ENCODE peak calls at places on chromosome 4, in eight cellular contexts. E is A549, N is transverse colon, R is left lung, W is fibroblast of lung, H is GM23338, C is astrocyte of the cerebellum, Z is fibroblast of pulmonary artery. X is an unnamed sample.

GRCh38 chr4:73086095-73086869 is 16.8 kb upstream of the COX18 start:
- DNase-seq in E (no peak), N (no peak), R (no peak), W (no peak), H (no peak), C (no peak), Z (no peak), X (no peak)

GRCh38 chr4:53098681-53099121 is 236.6 kb downstream of the RASL11B start:
- DNase-seq in E (no peak), N (no peak), R (no peak), W (peak), H (no peak), C (no peak), Z (peak), X (peak)

GRCh38 chr4:74481891-74482609 is 37.1 kb downstream of the AREG start:
- DNase-seq in E (no peak), N (no peak), R (no peak), W (no peak), H (no peak), C (no peak), Z (no peak), X (no peak)

GRCh38 chr4:76690091-76690905 is 207.6 kb downstream of the SOWAHB start:
- DNase-seq in E (peak), N (peak), R (no peak), W (no peak), H (peak), C (no peak), Z (no peak), X (peak)

GRCh38 chr4:65437102-65437501 is 233.2 kb downstream of the EPHA5 start:
- DNase-seq in E (no peak), N (no peak), R (no peak), W (peak), H (no peak), C (peak), Z (peak), X (no peak)

GRCh38 chr4:66178901-66179300 is 508.6 kb upstream of the EPHA5 start:
- DNase-seq in E (peak), N (no peak), R (no peak), W (peak), H (peak), C (peak), Z (peak), X (no peak)

GRCh38 chr4:128461300-128462103 is 173.9 kb upstream of the PGRMC2 start:
- DNase-seq in E (peak), N (no peak), R (no peak), W (peak), H (no peak), C (peak), Z (peak), X (peak)

GRCh38 chr4:75542824-75543223 is 13.0 kb upstream of the ODAPH start:
- DNase-seq in E (peak), N (no peak), R (no peak), W (peak), H (no peak), C (peak), Z (peak), X (peak)

GRCh38 chr4:77052352-77052751 is 23.4 kb downstream of the CCNI start:
- DNase-seq in E (peak), N (peak), R (peak), W (peak), H (peak), C (no peak), Z (peak), X (peak)

GRCh38 chr4:1116837-1117236 is 3.5 kb upstream of the RNF212 start:
- DNase-seq in E (no peak), N (no peak), R (no peak), W (peak), H (no peak), C (peak), Z (no peak), X (no peak)

GRCh38 chr4:113446019-113446418 is 315.5 kb downstream of the CAMK2D start:
- DNase-seq in E (peak), N (no peak), R (no peak), W (peak), H (no peak), C (no peak), Z (peak), X (peak)

GRCh38 chr4:68466751-68467150 is 19.5 kb downstream of the TMPRSS11E start:
- DNase-seq in E (no peak), N (no peak), R (no peak), W (peak), H (no peak), C (no peak), Z (no peak), X (no peak)

GRCh38 chr4:34854451-34854850 is 1389.9 kb downstream of the ARAP2 start:
- DNase-seq in E (no peak), N (no peak), R (no peak), W (no peak), H (no peak), C (no peak), Z (no peak), X (no peak)

GRCh38 chr4:120066525-120067333 is at the start of gene MAD2L1:
- DNase-seq in E (peak), N (peak), R (peak), W (peak), H (peak), C (peak), Z (peak), X (peak)

GRCh38 chr4:175419120-175419774 is 392.8 kb downstream of the GPM6A start:
- DNase-seq in E (peak), N (no peak), R (no peak), W (peak), H (no peak), C (peak), Z (peak), X (peak)

GRCh38 chr4:29423836-29424721 is 1296.1 kb upstream of the PCDH7 start:
- DNase-seq in E (peak), N (no peak), R (no peak), W (peak), H (no peak), C (peak), Z (peak), X (peak)

GRCh38 chr4:83618431-83618830 is 82.5 kb downstream of the GPAT3 start:
- DNase-seq in E (peak), N (peak), R (peak), W (peak), H (peak), C (peak), Z (peak), X (peak)

GRCh38 chr4:109166126-109166525 is 136.3 kb downstream of the COL25A1 start:
- DNase-seq in E (no peak), N (no peak), R (no peak), W (no peak), H (no peak), C (no peak), Z (no peak), X (no peak)

GRCh38 chr4:52028970-52029369 is 8.8 kb upstream of the LRRC66 start:
- DNase-seq in E (peak), N (no peak), R (no peak), W (peak), H (no peak), C (peak), Z (peak), X (peak)

GRCh38 chr4:1855334-1856070 is 454 bp downstream of the LETM1 start:
- DNase-seq in E (no peak), N (peak), R (no peak), W (no peak), H (no peak), C (no peak), Z (no peak), X (no peak)

GRCh38 chr4:5996641-5997040 is 21.6 kb downstream of the C4orf50 start:
- DNase-seq in E (no peak), N (no peak), R (no peak), W (no peak), H (no peak), C (no peak), Z (no peak), X (no peak)

GRCh38 chr4:170090667-170091052 is 904 bp upstream of the AADAT start:
- DNase-seq in E (no peak), N (no peak), R (no peak), W (peak), H (no peak), C (peak), Z (peak), X (no peak)

GRCh38 chr4:53682196-53682595 is 90.9 kb upstream of the LNX1 start:
- DNase-seq in E (no peak), N (no peak), R (no peak), W (peak), H (no peak), C (no peak), Z (peak), X (peak)

GRCh38 chr4:42642136-42642797 is 14.6 kb downstream of the ATP8A1 start:
- DNase-seq in E (no peak), N (no peak), R (no peak), W (no peak), H (no peak), C (no peak), Z (no peak), X (no peak)

GRCh38 chr4:105139646-105140045 is 7.0 kb upstream of the TET2 start:
- DNase-seq in E (no peak), N (no peak), R (no peak), W (no peak), H (no peak), C (no peak), Z (peak), X (no peak)

GRCh38 chr4:26458104-26458503 is 32.2 kb downstream of the CCKAR start:
- DNase-seq in E (no peak), N (no peak), R (no peak), W (peak), H (no peak), C (peak), Z (no peak), X (no peak)
- TF ChIP-seq CTCF in E (no peak), N (no peak), R (no peak), W (no peak), H (no peak), C (no peak), Z (no peak), X (no peak)

GRCh38 chr4:89954906-89955305 is 60.3 kb downstream of the MMRN1 start:
- DNase-seq in E (no peak), N (no peak), R (no peak), W (no peak), H (peak), C (no peak), Z (no peak), X (no peak)

GRCh38 chr4:89952458-89952857 is 57.8 kb downstream of the MMRN1 start:
- DNase-seq in E (no peak), N (no peak), R (no peak), W (no peak), H (no peak), C (no peak), Z (no peak), X (no peak)

GRCh38 chr4:89949782-89950387 is 55.2 kb downstream of the MMRN1 start:
- DNase-seq in E (peak), N (no peak), R (no peak), W (no peak), H (peak), C (no peak), Z (no peak), X (no peak)
- TF ChIP-seq CTCF in E (peak), N (no peak), R (no peak), W (peak), H (peak), C (peak), Z (peak), X (peak)

GRCh38 chr4:16838226-16838875 is 60.1 kb downstream of the LDB2 start:
- DNase-seq in E (no peak), N (no peak), R (no peak), W (no peak), H (no peak), C (no peak), Z (no peak), X (no peak)
- TF ChIP-seq CTCF in E (no peak), N (no peak), R (no peak), W (no peak), H (no peak), C (no peak), Z (no peak), X (no peak)

GRCh38 chr4:139692300-139693012 is 26.8 kb downstream of the MGST2 start:
- DNase-seq in E (peak), N (no peak), R (no peak), W (no peak), H (peak), C (no peak), Z (no peak), X (no peak)
- TF ChIP-seq CTCF in E (no peak), N (no peak), R (no peak), W (peak), H (peak), C (peak), Z (peak), X (peak)

GRCh38 chr4:70705146-70705855 is 16.5 kb upstream of the RUFY3 start:
- DNase-seq in E (peak), N (peak), R (peak), W (peak), H (peak), C (no peak), Z (peak), X (peak)
- TF ChIP-seq CTCF in E (no peak), N (no peak), R (no peak), W (no peak), H (no peak), C (no peak), Z (no peak), X (no peak)

DNA sequence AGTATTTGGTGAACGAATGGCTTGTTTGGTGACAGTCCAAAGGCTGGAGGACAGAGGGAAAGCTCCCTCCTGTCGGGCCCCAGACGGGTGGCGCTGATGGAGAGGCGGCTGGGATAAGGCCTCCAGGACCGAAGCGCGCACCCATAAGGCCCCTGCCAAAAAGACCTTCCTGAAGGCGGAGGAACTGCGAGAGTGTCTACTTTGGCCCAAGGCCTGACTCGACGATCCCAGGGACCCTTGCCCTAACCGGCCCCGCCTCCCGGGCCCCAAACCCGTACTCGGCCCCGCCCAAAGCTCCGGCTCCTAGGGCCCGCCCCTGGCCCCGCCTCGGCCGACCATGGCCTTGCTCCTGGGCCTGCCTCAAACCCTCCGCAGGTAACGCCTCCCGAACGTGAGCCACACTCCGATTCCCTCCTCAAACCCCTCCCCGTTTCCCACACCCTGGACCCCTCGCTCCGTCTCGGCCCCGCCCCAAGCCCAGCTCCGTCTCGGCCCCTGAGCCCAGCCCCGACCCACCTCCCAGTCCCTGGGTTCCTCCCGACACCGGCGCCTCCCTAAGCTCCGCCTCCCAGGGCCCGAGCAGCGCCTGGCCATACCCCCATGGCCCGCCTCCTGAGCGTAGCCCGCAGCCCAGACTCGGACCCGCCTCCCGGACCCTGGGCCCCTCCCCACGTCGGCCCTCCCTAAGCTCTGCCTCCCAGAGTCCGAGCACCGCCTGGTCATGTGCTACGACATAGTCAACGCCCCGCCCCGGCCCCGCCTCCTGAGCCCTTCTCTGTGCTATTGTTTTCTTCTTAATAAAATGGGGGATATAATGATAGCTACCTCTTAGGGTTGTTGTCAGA is 90.0 kb upstream of the DRD5 start:
- DNase-seq in E (peak), N (peak), R (peak), W (peak), H (peak), C (peak), Z (peak), X (no peak)
- TF ChIP-seq CTCF in E (no peak), N (no peak), R (no peak), W (no peak), H (no peak), C (no peak), Z (no peak), X (no peak)

GRCh38 chr4:157291071-157291470 is 70.5 kb downstream of the GRIA2 start:
- DNase-seq in E (no peak), N (no peak), R (no peak), W (no peak), H (peak), C (no peak), Z (no peak), X (no peak)
- TF ChIP-seq CTCF in E (no peak), N (no peak), R (no peak), W (no peak), H (peak), C (no peak), Z (no peak), X (peak)

GRCh38 chr4:137069473-137069872 is 462.8 kb downstream of the PCDH18 start:
- DNase-seq in E (no peak), N (no peak), R (no peak), W (no peak), H (peak), C (no peak), Z (no peak), X (no peak)
- TF ChIP-seq CTCF in E (no peak), N (no peak), R (no peak), W (no peak), H (peak), C (no peak), Z (no peak), X (no peak)

DNA sequence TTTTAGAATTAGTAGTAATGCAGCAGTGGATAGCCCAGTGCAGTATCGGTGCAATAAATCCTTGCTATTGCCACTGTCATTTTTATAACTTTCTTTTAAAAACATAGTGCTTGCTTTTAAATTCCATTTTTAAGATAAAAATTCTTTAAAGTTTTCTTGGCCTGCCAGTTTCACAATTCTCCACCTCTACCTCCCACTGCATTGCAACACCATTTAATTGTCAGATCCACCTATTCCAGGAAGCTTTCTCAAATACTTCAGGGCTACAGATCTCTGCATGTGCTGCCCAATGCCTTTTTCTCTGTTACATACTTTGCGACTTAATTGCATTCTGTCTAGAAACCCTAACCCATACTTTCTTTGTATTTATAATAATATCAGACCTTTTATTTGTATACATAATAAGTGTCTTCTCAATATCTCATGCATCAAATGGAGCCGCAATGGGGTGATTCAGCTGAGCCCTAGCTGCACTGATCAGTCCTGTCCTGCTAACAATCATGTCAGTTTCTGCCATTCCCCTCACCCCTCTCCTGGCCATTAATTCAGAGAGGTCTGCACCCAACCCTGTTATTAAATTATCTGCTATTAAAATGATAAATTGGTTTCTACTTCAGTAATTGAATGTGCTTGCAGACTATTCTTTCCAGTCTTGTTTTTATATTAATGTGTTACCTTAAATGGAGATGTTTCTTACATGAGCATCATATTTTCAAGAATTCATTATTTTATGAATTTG is 193.1 kb downstream of the SLIT2 start:
- DNase-seq in E (no peak), N (no peak), R (no peak), W (no peak), H (no peak), C (no peak), Z (peak), X (no peak)
- TF ChIP-seq CTCF in E (no peak), N (no peak), R (no peak), W (no peak), H (no peak), C (no peak), Z (no peak), X (no peak)